ENCODE peak calls at places on chromosomes 5 and 9, in eight cellular contexts. I is sigmoid colon, N is HCT116, V is GM12878, J is esophagus muscularis mucosa, U is heart left ventricle, G is spleen, A is A549. E is an unnamed sample. For H3K4me1, the result is how much of the 10 kb centered on the place peaks cover.

GRCh38 chr5:1488882-1489680 is 34.7 kb downstream of the LPCAT1 start:
- DNase-seq in I (no peak), N (no peak), V (peak), J (no peak), U (no peak), G (no peak), A (no peak), E (no peak)

GRCh38 chr9:112007575-112008240 is 111.1 kb downstream of the UGCG start:
- DNase-seq in I (no peak), N (peak), V (no peak), J (no peak), U (no peak), G (no peak), A (no peak), E (no peak)

GRCh38 chr9:134190232-134191121 is 26.1 kb upstream of the RNU6ATAC start:
- DNase-seq in I (peak), N (no peak), V (no peak), J (no peak), U (peak), G (peak), A (no peak), E (no peak)

GRCh38 chr5:147628054-147628895 is 118.4 kb upstream of the DPYSL3 start:
- DNase-seq in I (no peak), N (peak), V (peak), J (no peak), U (peak), G (no peak), A (peak), E (peak)

GRCh38 chr5:155057626-155058025 is 44.1 kb downstream of the KIF4B start:
- DNase-seq in I (no peak), N (no peak), V (no peak), J (no peak), U (no peak), G (no peak), A (no peak), E (no peak)

GRCh38 chr5:96702503-96703383 is 40.6 kb downstream of the CAST start:
- DNase-seq in I (peak), N (peak), V (no peak), J (peak), U (peak), G (peak), A (peak), E (peak)

GRCh38 chr9:135224921-135225541 is 137.6 kb downstream of the OLFM1 start:
- DNase-seq in I (peak), N (no peak), V (no peak), J (no peak), U (peak), G (peak), A (no peak), E (no peak)

GRCh38 chr5:76325876-76326491 is 77.1 kb upstream of the IQGAP2 start:
- DNase-seq in I (no peak), N (no peak), V (no peak), J (no peak), U (peak), G (no peak), A (no peak), E (peak)

GRCh38 chr5:74196233-74196632 is 444.3 kb downstream of the ENC1 start:
- DNase-seq in I (no peak), N (no peak), V (peak), J (no peak), U (no peak), G (no peak), A (no peak), E (no peak)

GRCh38 chr9:114621975-114622609 is 11.0 kb downstream of the TMEM268 start:
- DNase-seq in I (no peak), N (no peak), V (no peak), J (no peak), U (no peak), G (no peak), A (peak), E (peak)

GRCh38 chr5:6384856-6385255 is 6.5 kb upstream of the MED10 start:
- DNase-seq in I (no peak), N (no peak), V (no peak), J (no peak), U (no peak), G (no peak), A (no peak), E (no peak)

GRCh38 chr5:113693205-113693553 is 179.7 kb downstream of the YTHDC2 start:
- DNase-seq in I (no peak), N (no peak), V (no peak), J (no peak), U (no peak), G (no peak), A (no peak), E (no peak)

GRCh38 chr9:86754581-86754980 is 192.7 kb downstream of the GAS1 start:
- DNase-seq in I (no peak), N (no peak), V (no peak), J (peak), U (no peak), G (no peak), A (no peak), E (no peak)

GRCh38 chr9:95095619-95096355 is 221.7 kb downstream of the FANCC start:
- DNase-seq in I (no peak), N (no peak), V (no peak), J (no peak), U (no peak), G (no peak), A (no peak), E (no peak)

GRCh38 chr5:76942581-76942980 is 10.3 kb upstream of the CRHBP start:
- DNase-seq in I (no peak), N (no peak), V (no peak), J (no peak), U (no peak), G (no peak), A (no peak), E (no peak)

GRCh38 chr9:34611811-34612787 is at the start of gene RPP25L:
- DNase-seq in I (peak), N (peak), V (no peak), J (no peak), U (peak), G (peak), A (peak), E (peak)
- TF ChIP-seq POLR2A in I (peak), N (peak), V (peak), J (peak), U (no peak), G (peak), A (peak), E (peak)

GRCh38 chr5:60494635-60495034 is 205.3 kb downstream of the DEPDC1B start:
- DNase-seq in I (no peak), N (no peak), V (peak), J (no peak), U (no peak), G (no peak), A (no peak), E (no peak)
- H3K4me1 ChIP-seq in I (under half), N (under half), V (under half), J (under half), U (under half), G (under half), A (half or more), E (under half)

GRCh38 chr9:137583957-137584356 is 5.2 kb upstream of the DPH7 start:
- DNase-seq in I (no peak), N (no peak), V (no peak), J (no peak), U (no peak), G (no peak), A (no peak), E (no peak)
- TF ChIP-seq POLR2A in I (no peak), N (no peak), V (no peak), J (no peak), U (no peak), G (no peak), A (no peak), E (no peak)

GRCh38 chr5:161311965-161312364 is 234.6 kb downstream of the GABRB2 start:
- DNase-seq in I (no peak), N (no peak), V (no peak), J (no peak), U (no peak), G (no peak), A (no peak), E (no peak)
- H3K4me1 ChIP-seq in I (under half), N (under half), V (under half), J (under half), U (under half), G (under half), A (under half), E (under half)

GRCh38 chr5:160833806-160834205 is 18.2 kb downstream of the ATP10B start:
- DNase-seq in I (no peak), N (no peak), V (no peak), J (no peak), U (no peak), G (no peak), A (no peak), E (no peak)

GRCh38 chr5:160835376-160835775 is 16.6 kb downstream of the ATP10B start:
- DNase-seq in I (no peak), N (no peak), V (no peak), J (no peak), U (no peak), G (no peak), A (no peak), E (no peak)

GRCh38 chr5:160837211-160837610 is 14.8 kb downstream of the ATP10B start:
- DNase-seq in I (no peak), N (no peak), V (no peak), J (no peak), U (no peak), G (no peak), A (no peak), E (no peak)

GRCh38 chr5:160835818-160836528 is 16.0 kb downstream of the ATP10B start:
- DNase-seq in I (no peak), N (no peak), V (no peak), J (no peak), U (no peak), G (no peak), A (no peak), E (no peak)

DNA sequence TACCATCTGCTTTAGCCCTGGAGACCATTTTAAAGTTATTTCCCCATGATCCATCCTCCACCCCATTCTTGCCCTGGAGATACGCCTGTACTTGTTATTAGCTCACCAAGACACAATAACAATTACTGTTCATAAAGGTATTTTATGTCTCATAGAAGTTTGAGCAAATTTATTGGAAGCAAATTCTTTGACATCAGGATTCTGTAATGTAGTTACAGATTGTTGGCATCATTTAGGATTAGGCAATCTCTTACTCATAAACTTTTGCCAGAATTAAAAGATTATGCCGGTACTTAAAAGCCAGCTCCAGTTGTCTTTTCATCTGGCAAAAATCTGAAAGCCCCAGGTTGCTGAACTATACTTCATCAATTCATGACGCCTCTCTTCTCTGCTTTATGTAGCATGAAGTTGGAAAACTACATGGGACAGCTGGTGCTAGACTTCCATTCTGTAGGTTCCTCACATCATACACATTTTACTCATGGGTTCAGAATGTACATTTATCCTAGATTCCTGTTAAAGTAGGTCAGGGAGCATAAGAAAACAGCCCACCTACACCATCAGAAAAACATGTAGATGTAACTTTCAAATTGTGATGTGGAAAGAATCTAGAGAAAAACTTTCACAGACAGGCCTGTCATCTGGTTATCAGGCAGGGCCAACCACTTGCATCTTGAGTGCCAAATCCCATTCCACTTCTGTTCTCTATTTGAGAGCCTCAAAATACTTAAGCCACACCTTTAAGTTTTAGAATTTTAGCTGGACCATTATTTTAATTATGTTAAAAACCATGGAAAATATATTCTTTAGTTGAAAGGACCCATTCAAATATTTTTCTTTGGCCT is 14.0 kb downstream of the ATP10B start:
- DNase-seq in I (no peak), N (no peak), V (no peak), J (no peak), U (no peak), G (no peak), A (no peak), E (no peak)
- TF ChIP-seq POLR2A in I (no peak), N (no peak), V (no peak), J (no peak), U (no peak), G (no peak), A (no peak), E (no peak)

DNA sequence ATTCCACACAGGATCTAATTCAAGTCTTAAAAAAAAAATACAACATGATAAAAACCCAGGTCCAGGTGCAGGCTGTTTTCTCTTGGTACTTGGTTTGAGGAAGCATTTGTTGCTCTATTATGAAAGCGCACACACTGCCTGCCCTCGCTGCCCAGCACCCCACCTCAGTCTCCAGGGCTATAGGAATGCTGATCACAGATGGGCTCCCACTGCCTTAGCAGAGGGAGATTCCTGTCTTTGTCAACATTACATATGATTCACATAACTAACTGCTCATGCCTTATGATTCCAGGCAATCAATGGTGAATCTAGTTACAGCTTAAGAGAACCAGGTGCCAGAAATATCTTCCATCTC is 458.9 kb upstream of the C9orf72 start:
- DNase-seq in I (no peak), N (no peak), V (no peak), J (no peak), U (no peak), G (no peak), A (no peak), E (no peak)
- H3K4me1 ChIP-seq in I (under half), N (under half), V (under half), J (under half), U (under half), G (under half), A (under half), E (under half)

DNA sequence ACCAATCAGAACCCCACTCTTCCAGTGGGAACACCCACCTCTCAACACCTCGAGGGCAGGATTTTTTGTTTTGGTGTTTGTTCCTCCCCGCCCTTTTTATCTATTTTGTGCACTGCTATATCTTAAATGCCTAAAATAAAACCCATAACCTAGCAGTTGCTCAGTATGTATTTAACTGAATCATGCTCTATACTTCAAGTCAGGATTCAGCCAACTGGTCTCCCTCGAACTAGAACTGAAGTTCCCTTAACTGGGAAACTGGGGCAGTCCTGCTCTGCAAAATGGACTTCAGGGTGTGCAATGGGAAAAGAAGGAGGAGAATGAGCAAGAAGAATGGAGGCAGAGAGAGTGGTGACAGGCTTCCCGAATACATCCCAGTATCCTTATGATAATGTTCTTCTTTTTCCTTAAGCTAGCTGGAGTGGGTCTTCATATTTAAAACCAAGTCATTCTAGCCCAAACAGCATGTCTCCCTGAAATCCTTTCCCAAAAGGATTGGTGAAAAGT is 20.9 kb upstream of the CPEB4 start:
- DNase-seq in I (no peak), N (no peak), V (no peak), J (no peak), U (no peak), G (no peak), A (no peak), E (no peak)
- TF ChIP-seq POLR2A in I (no peak), N (no peak), V (no peak), J (no peak), U (no peak), G (no peak), A (no peak), E (no peak)

DNA sequence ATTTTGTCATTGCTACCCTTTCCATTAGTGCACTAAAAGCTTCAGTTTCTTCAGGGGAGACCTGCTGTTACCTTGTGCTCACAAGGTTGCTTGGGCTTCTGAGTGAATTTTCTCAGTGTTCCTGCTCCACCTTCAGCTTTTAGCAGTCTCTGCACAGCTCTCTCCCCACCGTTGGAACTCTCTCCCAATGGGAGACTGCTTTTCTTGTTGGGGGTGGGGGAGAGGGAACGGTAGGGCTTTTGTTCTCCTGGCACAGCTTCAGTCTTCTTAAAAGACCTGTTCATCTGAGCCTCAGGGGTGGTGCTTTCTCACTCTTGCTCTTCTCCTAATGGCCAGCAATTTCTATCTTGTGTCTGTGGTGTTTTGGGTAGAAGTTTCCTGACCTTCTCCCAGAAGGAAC is 915.7 kb downstream of the EFNA5 start:
- DNase-seq in I (no peak), N (no peak), V (no peak), J (no peak), U (no peak), G (no peak), A (no peak), E (no peak)
- H3K4me1 ChIP-seq in I (under half), N (under half), V (under half), J (under half), U (under half), G (under half), A (under half), E (under half)

E was measured in thyroid gland.